ENCODE peak calls at places on chromosomes 6 and 20, in five cellular contexts. V, M, F, K and T are unnamed samples.

GRCh38 chr6:15473741-15474161 is 189.1 kb downstream of the DTNBP1 start:
- DNase-seq in V (peak; percentile 46), M (peak; percentile 24), F (peak; percentile 86), K (no peak), T (no peak)

GRCh38 chr20:24696396-24696795 is 227.0 kb downstream of the SYNDIG1 start:
- DNase-seq in V (no peak), M (no peak), F (no peak), K (no peak), T (no peak)

GRCh38 chr6:93749191-93749590 is 329.8 kb upstream of the EPHA7 start:
- DNase-seq in V (no peak), M (no peak), F (no peak), K (no peak), T (no peak)

GRCh38 chr6:9409126-9409525 is 973.8 kb upstream of the SLC35B3 start:
- DNase-seq in V (no peak), M (no peak), F (no peak), K (no peak), T (peak; percentile 61)

GRCh38 chr6:21984135-21984534 is 312.7 kb downstream of the PRL start:
- DNase-seq in V (no peak), M (no peak), F (no peak), K (no peak), T (no peak)

GRCh38 chr6:151275566-151275965 is 35.8 kb downstream of the AKAP12 start:
- DNase-seq in V (no peak), M (no peak), F (no peak), K (no peak), T (no peak)

GRCh38 chr6:136125585-136125984 is 124.5 kb downstream of the MTFR2 start:
- DNase-seq in V (no peak), M (no peak), F (no peak), K (no peak), T (no peak)

GRCh38 chr6:130847546-130847945 is 20.3 kb downstream of the SMLR1 start:
- DNase-seq in V (no peak), M (no peak), F (no peak), K (no peak), T (no peak)

GRCh38 chr6:5112065-5112799 is 27.1 kb downstream of the PPP1R3G start:
- DNase-seq in V (peak; percentile 96), M (peak; percentile 55), F (peak; percentile 48), K (no peak), T (peak; percentile 34)

GRCh38 chr20:47809161-47809560 is 23.9 kb upstream of the SULF2 start:
- DNase-seq in V (no peak), M (no peak), F (no peak), K (no peak), T (no peak)

GRCh38 chr20:46169245-46170171 is 51.4 kb downstream of the CD40 start:
- DNase-seq in V (peak; percentile 67), M (no peak), F (no peak), K (no peak), T (no peak)

GRCh38 chr6:38151580-38152500 is 332.3 kb downstream of the ZFAND3 start:
- DNase-seq in V (no peak), M (no peak), F (no peak), K (no peak), T (no peak)

GRCh38 chr6:44177691-44178423 is 19.2 kb downstream of the CAPN11 start:
- DNase-seq in V (peak; percentile 64), M (no peak), F (peak; percentile 96), K (no peak), T (peak; percentile 100)

GRCh38 chr6:166582258-166582657 is 4.2 kb downstream of the RAMACL start:
- DNase-seq in V (no peak), M (no peak), F (peak; percentile 18), K (no peak), T (no peak)

GRCh38 chr6:33069021-33069738 is 4.3 kb downstream of the HLA-DPA1 start:
- DNase-seq in V (no peak), M (no peak), F (no peak), K (no peak), T (no peak)

GRCh38 chr6:157300006-157300405 is 23.3 kb downstream of the TMEM242 start:
- DNase-seq in V (no peak), M (no peak), F (no peak), K (no peak), T (no peak)

GRCh38 chr6:157305676-157306653 is 17.4 kb downstream of the TMEM242 start:
- DNase-seq in V (no peak), M (no peak), F (no peak), K (no peak), T (no peak)

GRCh38 chr6:157304840-157305675 is 18.3 kb downstream of the TMEM242 start:
- DNase-seq in V (no peak), M (no peak), F (peak; percentile 35), K (no peak), T (no peak)

GRCh38 chr6:157300436-157300835 is 22.9 kb downstream of the TMEM242 start:
- DNase-seq in V (no peak), M (no peak), F (no peak), K (no peak), T (no peak)

DNA sequence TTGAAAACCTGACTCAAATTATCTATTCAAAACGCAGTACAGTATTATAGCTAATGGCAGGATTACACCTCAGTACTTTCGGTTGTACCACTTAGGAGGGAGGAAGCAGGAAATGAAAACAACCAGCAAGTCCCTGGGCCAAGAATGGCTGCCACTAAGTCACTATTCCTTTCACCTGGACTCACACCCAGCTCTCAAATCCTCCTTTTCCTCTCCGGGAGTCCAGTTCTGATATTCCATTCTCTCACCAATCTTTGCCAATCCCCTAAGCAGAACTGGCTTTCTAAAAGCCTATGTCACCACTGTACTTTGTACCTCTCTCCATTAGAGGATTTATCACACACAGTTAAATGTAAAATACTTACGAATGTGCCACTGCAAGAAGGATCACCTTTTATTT is 20.6 kb downstream of the TMEM242 start:
- DNase-seq in V (no peak), M (no peak), F (no peak), K (no peak), T (no peak)
- H3K4me3 ChIP-seq in V (no peak overlapping the region), M (no peak overlapping the region), F (no peak overlapping the region), K (no peak overlapping the region), T (no peak overlapping the region)

GRCh38 chr6:90611543-90611864 is 24.6 kb upstream of the MAP3K7 start:
- DNase-seq in V (no peak), M (no peak), F (no peak), K (no peak), T (no peak)
- H3K4me3 ChIP-seq in V (peak overlapping the region; percentile 42), M (peak overlapping the region; percentile 56), F (peak overlapping the region; percentile 41), K (peak overlapping the region; percentile 52), T (peak overlapping the region; percentile 43)

GRCh38 chr6:20810732-20811111 is 276.5 kb downstream of the CDKAL1 start:
- DNase-seq in V (no peak), M (no peak), F (peak; percentile 32), K (no peak), T (no peak)

GRCh38 chr6:20808439-20808838 is 274.2 kb downstream of the CDKAL1 start:
- DNase-seq in V (no peak), M (no peak), F (no peak), K (no peak), T (no peak)

GRCh38 chr6:20808984-20809383 is 274.7 kb downstream of the CDKAL1 start:
- DNase-seq in V (no peak), M (no peak), F (no peak), K (no peak), T (no peak)

GRCh38 chr6:20805027-20805426 is 270.8 kb downstream of the CDKAL1 start:
- DNase-seq in V (no peak), M (no peak), F (no peak), K (no peak), T (no peak)

DNA sequence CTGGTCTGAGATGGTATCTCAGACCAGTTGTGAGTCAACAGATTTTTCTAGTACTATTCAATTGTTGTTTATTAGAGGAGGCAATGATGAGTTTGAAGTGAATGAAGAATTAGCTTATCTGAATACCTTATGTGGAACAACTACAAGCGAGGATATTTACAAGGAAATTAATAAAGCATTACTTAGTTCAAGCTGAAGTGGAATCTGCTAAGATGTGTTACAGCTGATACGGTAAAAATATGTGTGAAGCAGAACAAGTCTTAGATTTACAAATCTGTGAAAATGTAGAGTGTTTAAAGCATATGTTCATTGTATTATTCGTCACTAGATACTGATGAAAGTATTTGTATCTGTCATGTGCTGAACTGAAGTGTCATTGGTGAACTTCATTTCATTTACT is 272.4 kb downstream of the CDKAL1 start:
- DNase-seq in V (no peak), M (no peak), F (no peak), K (no peak), T (no peak)
- H3K4me3 ChIP-seq in V (no peak overlapping the region), M (no peak overlapping the region), F (no peak overlapping the region), K (no peak overlapping the region), T (no peak overlapping the region)

DNA sequence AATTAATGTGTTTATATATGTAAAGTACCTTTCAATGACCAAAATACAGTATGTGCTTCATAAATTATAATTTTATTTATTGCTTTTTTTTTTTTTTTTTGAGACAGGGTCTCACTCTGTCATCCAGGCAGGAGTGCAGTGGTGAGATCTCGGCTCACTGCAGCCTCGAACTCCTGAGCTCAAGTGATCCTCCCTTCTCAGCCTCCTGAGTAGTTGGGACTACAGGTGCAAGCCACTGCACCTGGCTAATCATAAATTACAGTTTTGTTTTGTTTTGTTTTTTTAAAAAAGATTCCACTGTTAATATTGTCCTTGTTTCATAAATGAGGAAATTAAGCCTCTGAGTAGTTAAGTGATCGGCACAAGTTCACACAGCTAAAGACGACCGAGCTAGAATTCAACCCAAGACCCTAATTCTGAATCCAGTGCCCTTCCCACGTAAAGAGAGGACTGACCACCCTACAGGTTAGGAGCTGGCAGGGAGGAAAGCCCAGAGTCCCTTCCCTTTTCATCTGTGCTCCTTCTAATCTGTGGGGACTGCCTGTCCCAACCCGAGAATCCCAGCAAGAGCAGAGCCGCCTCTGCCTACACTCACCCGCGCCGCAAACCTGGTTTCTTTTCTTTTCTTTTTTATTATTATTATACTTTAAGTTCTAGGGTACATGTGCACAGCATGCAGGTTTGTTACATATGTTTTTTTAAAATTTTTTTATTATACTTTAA is 8.5 kb upstream of the GDF5 start:
- DNase-seq in V (no peak), M (no peak), F (no peak), K (no peak), T (no peak)
- H3K4me3 ChIP-seq in V (no peak overlapping the region), M (peak overlapping the region; percentile 62), F (no peak overlapping the region), K (no peak overlapping the region), T (peak overlapping the region; percentile 37)